ENCODE peak calls at places on chromosomes 12 and 14, in four cellular contexts. R is AG04450, G is osteocyte, U is Caco-2. T is an unnamed sample.

GRCh38 chr14:104735830-104736642 is 12.0 kb downstream of the ADSS1 start:
- DNase-seq in R (no peak), U (no peak), G (peak), T (no peak)

GRCh38 chr12:121175383-121176119 is 34.4 kb upstream of the P2RX4 start:
- DNase-seq in G (no peak), R (no peak), U (no peak), T (no peak)

GRCh38 chr14:80618751-80619329 is 322.7 kb downstream of the CEP128 start:
- DNase-seq in U (no peak), R (peak), G (no peak), T (no peak)

GRCh38 chr12:124096109-124096508 is 123.1 kb downstream of the ZNF664 start:
- DNase-seq in G (no peak), R (no peak), U (no peak), T (no peak)

GRCh38 chr12:107027304-107028053 is 40.5 kb upstream of the MTERF2 start:
- DNase-seq in G (no peak), R (peak), U (no peak), T (peak)

GRCh38 chr14:106564058-106564643 is 1037.8 kb downstream of the TMEM121 start:
- DNase-seq in G (no peak), U (peak), R (no peak), T (peak)

GRCh38 chr12:122022393-122023338 is 982 bp downstream of the BCL7A start:
- DNase-seq in U (no peak), R (no peak), G (no peak), T (peak)

GRCh38 chr14:69863083-69863482 is 16.1 kb upstream of the SMOC1 start:
- DNase-seq in R (no peak), U (no peak), G (peak), T (no peak)

GRCh38 chr14:100533647-100534485 is 53.4 kb downstream of the BEGAIN start:
- DNase-seq in G (peak), U (no peak), R (no peak), T (no peak)

GRCh38 chr14:96501383-96501745 is 818 bp upstream of the PAPOLA start:
- DNase-seq in G (no peak), R (no peak), U (no peak), T (no peak)

GRCh38 chr12:40375076-40375475 is 150.3 kb downstream of the LRRK2 start:
- DNase-seq in R (no peak), U (no peak), G (no peak), T (no peak)

GRCh38 chr14:60051690-60052324 is 39.9 kb upstream of the PCNX4 start:
- DNase-seq in R (no peak), U (no peak), G (no peak), T (no peak)

GRCh38 chr14:96160030-96160912 is 44.4 kb upstream of the BDKRB2 start:
- DNase-seq in U (no peak), G (no peak), R (no peak), T (no peak)

GRCh38 chr12:85642810-85643209 is 193.4 kb downstream of the RASSF9 start:
- DNase-seq in R (peak), G (no peak), U (peak), T (no peak)

GRCh38 chr14:105092124-105092911 is 27.1 kb upstream of the GPR132 start:
- DNase-seq in U (peak), R (no peak), G (no peak), T (no peak)

GRCh38 chr12:57531836-57532235 is 9.2 kb downstream of the MBD6 start:
- DNase-seq in U (no peak), G (no peak), R (no peak), T (no peak)

GRCh38 chr12:62928632-62929031 is 6.3 kb downstream of the PPM1H start:
- DNase-seq in U (no peak), R (no peak), G (no peak), T (peak)

GRCh38 chr12:131829351-131829794 is 1.2 kb downstream of the MMP17 start:
- DNase-seq in U (no peak), G (no peak), R (no peak), T (no peak)

GRCh38 chr12:124545508-124546418 is 21.6 kb downstream of the NCOR2 start:
- DNase-seq in G (no peak), R (no peak), U (no peak), T (no peak)

GRCh38 chr12:106127289-106128126 is 11.2 kb downstream of the NUAK1 start:
- DNase-seq in U (no peak), G (no peak), R (no peak), T (no peak)

GRCh38 chr14:105944632-105945610 is 418.5 kb downstream of the TMEM121 start:
- DNase-seq in G (no peak), U (peak), R (no peak), T (peak)

GRCh38 chr12:120388711-120389431 is 19.9 kb upstream of the MSI1 start:
- DNase-seq in G (no peak), U (no peak), R (no peak), T (no peak)

GRCh38 chr14:73167727-73168126 is 31.4 kb downstream of the PSEN1 start:
- DNase-seq in G (no peak), U (no peak), R (no peak), T (no peak)

GRCh38 chr12:124740691-124741137 is 123.0 kb downstream of the SCARB1 start:
- DNase-seq in G (no peak), R (no peak), U (no peak), T (peak)

GRCh38 chr12:6065131-6065871 is 59.2 kb downstream of the VWF start:
- DNase-seq in R (no peak), G (no peak), U (no peak), T (no peak)

GRCh38 chr12:6065872-6066217 is 58.6 kb downstream of the VWF start:
- DNase-seq in R (no peak), U (no peak), G (no peak), T (no peak)

GRCh38 chr12:6066651-6067050 is 57.8 kb downstream of the VWF start:
- DNase-seq in G (no peak), U (no peak), R (no peak), T (no peak)

GRCh38 chr12:6068226-6068625 is 56.2 kb downstream of the VWF start:
- DNase-seq in R (no peak), G (no peak), U (no peak), T (no peak)

GRCh38 chr12:6067152-6067916 is 57.1 kb downstream of the VWF start:
- DNase-seq in U (peak), G (no peak), R (no peak), T (peak)
- TF ChIP-seq CTCF in U (peak), G (peak), R (peak), T (peak)

GRCh38 chr14:74979029-74979428 is 23.6 kb upstream of the PGF start:
- DNase-seq in G (no peak), U (no peak), R (no peak), T (no peak)

GRCh38 chr14:74978416-74978947 is 23.1 kb upstream of the PGF start:
- DNase-seq in G (no peak), R (no peak), U (no peak), T (no peak)

GRCh38 chr14:74980398-74980745 is 22.3 kb upstream of the EIF2B2 start:
- DNase-seq in G (no peak), R (no peak), U (no peak), T (no peak)

GRCh38 chr14:74980746-74981661 is 21.7 kb upstream of the EIF2B2 start:
- DNase-seq in R (no peak), G (peak), U (no peak), T (no peak)

GRCh38 chr14:74979442-74980397 is 23.0 kb upstream of the EIF2B2 start:
- DNase-seq in U (no peak), R (no peak), G (peak), T (no peak)
- TF ChIP-seq CTCF in U (no peak), R (peak), G (peak), T (no peak)

DNA sequence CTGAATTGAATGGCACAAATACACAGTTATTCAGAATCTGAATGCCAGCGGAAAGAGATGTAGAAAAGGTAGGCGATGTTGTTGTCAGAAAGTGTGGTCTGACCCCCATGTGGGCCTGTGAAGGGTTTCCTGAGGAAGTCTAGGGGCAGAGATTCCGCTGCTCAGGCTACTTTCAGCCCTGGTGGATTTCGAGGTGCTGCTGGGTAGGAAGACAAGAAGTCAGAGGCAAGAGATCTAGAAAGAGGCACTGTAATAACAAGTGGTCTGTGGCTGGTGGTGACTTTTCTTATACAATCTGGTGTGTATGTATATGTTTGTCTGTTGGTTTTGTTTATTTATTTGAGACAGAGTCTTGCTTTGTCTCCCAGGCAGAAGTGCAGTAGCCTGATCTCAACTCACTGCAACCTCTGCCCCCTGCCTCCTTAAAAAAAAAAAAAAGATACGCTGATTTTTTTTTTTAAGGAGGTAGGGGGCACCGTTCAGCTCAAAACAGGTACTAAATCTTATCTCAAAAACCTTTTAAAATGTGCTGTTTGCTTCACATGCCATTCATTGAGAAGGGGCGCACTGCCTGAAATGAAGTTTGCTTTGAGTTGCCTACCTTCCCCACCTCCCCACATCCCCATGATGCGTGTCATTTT is 27.1 kb upstream of the MANSC4 start:
- DNase-seq in G (no peak), U (no peak), R (no peak), T (no peak)
- TF ChIP-seq CTCF in G (no peak), U (no peak), R (no peak), T (no peak)

GRCh38 chr12:10749700-10750384 is 26.7 kb upstream of the YBX3 start:
- DNase-seq in U (peak), R (peak), G (peak), T (peak)

GRCh38 chr12:10753066-10753465 is 29.9 kb upstream of the YBX3 start:
- DNase-seq in G (no peak), U (no peak), R (peak), T (no peak)

GRCh38 chr12:10747730-10748129 is 24.6 kb upstream of the YBX3 start:
- DNase-seq in R (no peak), G (no peak), U (no peak), T (no peak)

GRCh38 chr12:10756194-10756593 is 33.1 kb upstream of the YBX3 start:
- DNase-seq in U (no peak), G (no peak), R (no peak), T (no peak)

DNA sequence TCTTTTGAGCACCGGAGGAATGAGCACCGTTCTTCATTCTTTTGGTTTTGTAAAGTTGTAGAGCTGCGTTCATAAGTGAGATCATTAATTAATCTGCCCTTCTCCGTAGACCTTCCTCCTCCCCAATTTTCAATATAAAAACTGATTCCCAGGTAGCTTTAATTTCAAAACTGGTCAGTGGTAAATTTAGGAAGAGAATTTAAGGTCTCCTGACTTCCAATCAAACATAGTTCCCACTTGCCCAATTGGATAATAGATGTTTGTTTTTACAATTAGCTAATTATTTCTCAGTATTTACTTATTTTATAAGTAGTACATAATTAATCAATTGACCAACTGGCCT is 27.2 kb upstream of the YBX3 start:
- DNase-seq in R (no peak), U (no peak), G (no peak), T (no peak)
- TF ChIP-seq CTCF in R (no peak), U (no peak), G (no peak), T (no peak)

GRCh38 chr14:40679256-40679655 is 927.4 kb upstream of the LRFN5 start:
- DNase-seq in U (no peak), R (no peak), G (no peak), T (no peak)

GRCh38 chr14:40674503-40674902 is 932.2 kb upstream of the LRFN5 start:
- DNase-seq in U (no peak), G (no peak), R (no peak), T (no peak)
- TF ChIP-seq CTCF in U (no peak), G (no peak), R (no peak), T (no peak)

GRCh38 chr12:59861635-59862034 is 265.8 kb downstream of the SLC16A7 start:
- DNase-seq in G (no peak), R (no peak), U (no peak), T (no peak)
- TF ChIP-seq CTCF in G (no peak), R (no peak), U (no peak), T (no peak)

GRCh38 chr14:83988274-83988673 is 1541.7 kb upstream of the FLRT2 start:
- DNase-seq in G (no peak), R (no peak), U (no peak), T (no peak)
- TF ChIP-seq CTCF in G (no peak), R (no peak), U (no peak), T (no peak)

DNA sequence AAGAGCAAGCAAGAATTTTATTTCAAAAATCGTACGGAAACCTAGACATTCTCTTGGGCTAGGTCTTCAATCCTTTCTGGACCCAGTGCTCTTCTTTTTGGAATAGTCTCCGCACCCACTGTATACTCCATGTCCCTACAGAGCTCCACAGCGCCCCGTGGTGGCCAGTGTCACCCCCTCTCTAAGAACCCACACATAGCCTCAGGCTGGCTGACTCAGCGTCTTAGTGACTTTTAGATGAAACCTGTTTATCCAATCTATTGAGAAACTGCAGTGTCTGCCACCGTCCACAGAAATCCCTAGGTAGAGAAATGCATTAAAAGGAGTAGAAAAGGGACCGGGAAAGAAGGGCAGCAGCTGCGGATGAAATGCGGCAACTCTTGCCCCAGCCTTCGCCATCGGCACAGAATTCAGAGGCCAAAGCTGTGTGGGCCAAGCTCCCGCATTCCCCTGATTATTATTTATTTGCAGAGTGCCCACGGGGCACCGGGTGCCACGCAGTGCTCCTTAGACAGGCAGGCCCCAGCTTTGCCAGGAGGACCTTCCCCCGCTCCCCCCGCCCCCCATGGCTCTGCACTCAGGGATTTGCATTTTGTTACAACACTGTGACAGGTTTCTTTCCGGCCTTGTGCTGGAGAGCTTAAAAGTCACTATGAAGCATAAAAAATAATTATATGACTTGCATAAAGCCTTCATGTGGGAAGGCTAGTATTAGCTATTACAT is 170.1 kb upstream of the FKBP4 start:
- DNase-seq in G (no peak), R (no peak), U (peak), T (no peak)
- TF ChIP-seq CTCF in G (peak), R (peak), U (peak), T (no peak)

DNA sequence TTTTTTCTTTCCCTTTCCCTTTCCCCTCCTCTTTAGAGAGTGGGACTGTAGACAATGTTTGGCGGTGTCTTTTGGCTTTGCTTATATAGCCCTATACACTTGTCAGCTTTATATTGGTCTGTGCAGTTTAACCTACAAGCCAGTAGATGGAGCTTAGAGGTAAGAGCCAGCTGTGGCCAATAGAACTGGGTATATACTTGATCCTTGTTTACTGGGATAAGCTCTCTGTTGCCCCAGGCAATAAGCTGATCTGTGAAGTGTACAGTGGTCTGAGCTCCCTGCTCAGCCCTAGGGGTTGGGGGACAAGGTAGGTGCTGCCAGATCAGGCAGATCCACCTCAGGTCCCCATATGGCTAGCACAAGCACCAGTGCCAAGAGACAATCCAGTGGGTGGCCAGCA is 434.1 kb downstream of the NOVA1 start:
- DNase-seq in G (no peak), U (peak), R (no peak), T (no peak)
- TF ChIP-seq CTCF in G (peak), U (peak), R (no peak), T (no peak)